ENCODE peak calls at places on chromosomes 12 and 14, in five cellular contexts. One of them, this sample, is unnamed.

GRCh38 chr12:50314629-50315312 is 31.5 kb upstream of the LIMA1 start:
- DNase-seq in BJ: peak
- DNase-seq in astrocyte of the spinal cord: peak
- DNase-seq in nephron progenitor cell: peak
- DNase-seq in activated T-cell treated with anti-CD3 and anti-CD28 coated beads, Interleukin-2, amount 50 U/mL, for 48 hours: no peak
- DNase-seq in this sample: no peak

GRCh38 chr12:53328043-53328435 is 6.6 kb upstream of the AAAS start:
- DNase-seq in activated T-cell treated with anti-CD3 and anti-CD28 coated beads, Interleukin-2, amount 50 U/mL, for 48 hours: no peak
- DNase-seq in astrocyte of the spinal cord: no peak
- DNase-seq in nephron progenitor cell: peak
- DNase-seq in BJ: no peak
- DNase-seq in this sample: no peak

GRCh38 chr12:50070314-50071060 is 13.1 kb downstream of the ASIC1 start:
- DNase-seq in astrocyte of the spinal cord: peak
- DNase-seq in nephron progenitor cell: peak
- DNase-seq in activated T-cell treated with anti-CD3 and anti-CD28 coated beads, Interleukin-2, amount 50 U/mL, for 48 hours: peak
- DNase-seq in BJ: no peak
- DNase-seq in this sample: peak

GRCh38 chr12:93603762-93604161 is 31.3 kb downstream of the SOCS2 start:
- DNase-seq in nephron progenitor cell: no peak
- DNase-seq in BJ: no peak
- DNase-seq in activated T-cell treated with anti-CD3 and anti-CD28 coated beads, Interleukin-2, amount 50 U/mL, for 48 hours: no peak
- DNase-seq in astrocyte of the spinal cord: no peak
- DNase-seq in this sample: no peak

GRCh38 chr12:106304001-106304421 is 1.5 kb downstream of the TCP11L2 start:
- DNase-seq in nephron progenitor cell: peak
- DNase-seq in BJ: no peak
- DNase-seq in activated T-cell treated with anti-CD3 and anti-CD28 coated beads, Interleukin-2, amount 50 U/mL, for 48 hours: peak
- DNase-seq in astrocyte of the spinal cord: no peak
- DNase-seq in this sample: no peak

GRCh38 chr12:26239508-26240328 is 44.3 kb downstream of the SSPN start:
- DNase-seq in BJ: peak
- DNase-seq in nephron progenitor cell: no peak
- DNase-seq in activated T-cell treated with anti-CD3 and anti-CD28 coated beads, Interleukin-2, amount 50 U/mL, for 48 hours: no peak
- DNase-seq in astrocyte of the spinal cord: peak
- DNase-seq in this sample: no peak

GRCh38 chr12:49578471-49579112 is 10.7 kb upstream of the MCRS1 start:
- DNase-seq in nephron progenitor cell: no peak
- DNase-seq in astrocyte of the spinal cord: no peak
- DNase-seq in BJ: no peak
- DNase-seq in activated T-cell treated with anti-CD3 and anti-CD28 coated beads, Interleukin-2, amount 50 U/mL, for 48 hours: no peak
- DNase-seq in this sample: no peak

GRCh38 chr14:35402323-35403084 is 2.0 kb downstream of the NFKBIA start:
- DNase-seq in activated T-cell treated with anti-CD3 and anti-CD28 coated beads, Interleukin-2, amount 50 U/mL, for 48 hours: peak
- DNase-seq in astrocyte of the spinal cord: no peak
- DNase-seq in nephron progenitor cell: no peak
- DNase-seq in BJ: no peak
- DNase-seq in this sample: no peak

GRCh38 chr12:1277905-1278304 is 286.9 kb downstream of the ERC1 start:
- DNase-seq in astrocyte of the spinal cord: no peak
- DNase-seq in activated T-cell treated with anti-CD3 and anti-CD28 coated beads, Interleukin-2, amount 50 U/mL, for 48 hours: peak
- DNase-seq in BJ: no peak
- DNase-seq in nephron progenitor cell: no peak
- DNase-seq in this sample: peak

GRCh38 chr12:47190271-47190750 is 110.6 kb upstream of the AMIGO2 start:
- DNase-seq in nephron progenitor cell: no peak
- DNase-seq in activated T-cell treated with anti-CD3 and anti-CD28 coated beads, Interleukin-2, amount 50 U/mL, for 48 hours: peak
- DNase-seq in astrocyte of the spinal cord: peak
- DNase-seq in BJ: no peak
- DNase-seq in this sample: no peak

GRCh38 chr12:107359382-107359781 is 266.0 kb upstream of the CRY1 start:
- DNase-seq in astrocyte of the spinal cord: peak
- DNase-seq in activated T-cell treated with anti-CD3 and anti-CD28 coated beads, Interleukin-2, amount 50 U/mL, for 48 hours: no peak
- DNase-seq in nephron progenitor cell: no peak
- DNase-seq in BJ: no peak
- DNase-seq in this sample: no peak

GRCh38 chr12:93020225-93020997 is 91.3 kb upstream of the EEA1 start:
- DNase-seq in nephron progenitor cell: no peak
- DNase-seq in BJ: no peak
- DNase-seq in activated T-cell treated with anti-CD3 and anti-CD28 coated beads, Interleukin-2, amount 50 U/mL, for 48 hours: no peak
- DNase-seq in astrocyte of the spinal cord: no peak
- DNase-seq in this sample: no peak

GRCh38 chr12:42932937-42933336 is 343.4 kb upstream of the PRICKLE1 start:
- DNase-seq in nephron progenitor cell: no peak
- DNase-seq in astrocyte of the spinal cord: no peak
- DNase-seq in BJ: no peak
- DNase-seq in activated T-cell treated with anti-CD3 and anti-CD28 coated beads, Interleukin-2, amount 50 U/mL, for 48 hours: no peak
- DNase-seq in this sample: no peak

GRCh38 chr14:65231286-65231980 is 129.1 kb upstream of the MAX start:
- DNase-seq in nephron progenitor cell: no peak
- DNase-seq in BJ: no peak
- DNase-seq in astrocyte of the spinal cord: no peak
- DNase-seq in activated T-cell treated with anti-CD3 and anti-CD28 coated beads, Interleukin-2, amount 50 U/mL, for 48 hours: no peak
- DNase-seq in this sample: no peak